ENCODE peak calls at places on chromosomes 11 and 22, in four cellular contexts. K is heart left ventricle; H is activated naive CD8-positive, alpha-beta T cell treated with anti-CD3 and anti-CD28 coated beads, Interleukin-2, amount 50 U/mL, for 24 hours; U is GM13977. X is an unnamed sample.

GRCh38 chr11:59610289-59610688 is 5.3 kb downstream of the OSBP start:
- DNase-seq in U (no peak), K (no peak), H (peak), X (no peak)

GRCh38 chr11:128052912-128053641 is 534.3 kb downstream of the ETS1 start:
- DNase-seq in H (no peak), K (no peak), U (no peak), X (no peak)

GRCh38 chr11:26651916-26652315 is 69.9 kb downstream of the SLC5A12 start:
- DNase-seq in U (no peak), H (no peak), K (no peak), X (no peak)

GRCh38 chr11:76209671-76209955 is 3.3 kb upstream of the WNT11 start:
- DNase-seq in U (no peak), H (peak), K (no peak), X (no peak)

GRCh38 chr11:44304091-44305084 is 5.6 kb downstream of the ALX4 start:
- DNase-seq in K (no peak), H (no peak), U (no peak), X (no peak)

GRCh38 chr22:24685804-24686203 is 82.8 kb downstream of the GGT1 start:
- DNase-seq in H (no peak), K (peak), U (no peak), X (no peak)

GRCh38 chr22:29207562-29208501 is 2.1 kb downstream of the EMID1 start:
- DNase-seq in U (no peak), K (no peak), H (no peak), X (no peak)

GRCh38 chr11:101466352-101466751 is 117.5 kb downstream of the TRPC6 start:
- DNase-seq in U (no peak), K (no peak), H (no peak), X (no peak)

GRCh38 chr22:50674606-50675552 is 2.3 kb downstream of the SHANK3 start:
- DNase-seq in H (no peak), U (peak), K (no peak), X (no peak)

GRCh38 chr11:128036556-128037093 is 550.7 kb downstream of the ETS1 start:
- DNase-seq in K (no peak), H (no peak), U (no peak), X (no peak)

GRCh38 chr11:87463486-87464102 is 425.9 kb downstream of the TMEM135 start:
- DNase-seq in K (no peak), H (no peak), U (peak), X (no peak)

GRCh38 chr22:27489265-27489675 is 312.3 kb downstream of the MN1 start:
- DNase-seq in H (no peak), U (no peak), K (no peak), X (no peak)